ENCODE peak calls at places on chromosomes 3 and 15, in five cellular contexts. One of them, this sample, is unnamed.

GRCh38 chr15:31273258-31273941 is 53.2 kb upstream of the KLF13 start:
- DNase-seq in central memory CD4-positive, alpha-beta T cell: no peak
- DNase-seq in substantia nigra: no peak
- DNase-seq in esophagus muscularis mucosa: no peak
- DNase-seq in ovary: peak
- DNase-seq in this sample: no peak

GRCh38 chr3:177827517-177828249 is 630.4 kb upstream of the TBL1XR1 start:
- DNase-seq in central memory CD4-positive, alpha-beta T cell: no peak
- DNase-seq in substantia nigra: no peak
- DNase-seq in esophagus muscularis mucosa: no peak
- DNase-seq in ovary: no peak
- DNase-seq in this sample: no peak

GRCh38 chr15:73340502-73341192 is 28.1 kb downstream of the HCN4 start:
- DNase-seq in central memory CD4-positive, alpha-beta T cell: no peak
- DNase-seq in substantia nigra: no peak
- DNase-seq in esophagus muscularis mucosa: no peak
- DNase-seq in ovary: no peak
- DNase-seq in this sample: no peak

GRCh38 chr15:58393196-58393790 is 38.5 kb upstream of the LIPC start:
- DNase-seq in central memory CD4-positive, alpha-beta T cell: no peak
- DNase-seq in substantia nigra: no peak
- DNase-seq in esophagus muscularis mucosa: no peak
- DNase-seq in ovary: no peak
- DNase-seq in this sample: no peak

GRCh38 chr3:59784164-59784563 is 734.3 kb upstream of the CFAP20DC start:
- DNase-seq in central memory CD4-positive, alpha-beta T cell: no peak
- DNase-seq in substantia nigra: no peak
- DNase-seq in esophagus muscularis mucosa: no peak
- DNase-seq in ovary: no peak
- DNase-seq in this sample: no peak

GRCh38 chr15:56788359-56788758 is 55.0 kb upstream of the ZNF280D start:
- DNase-seq in central memory CD4-positive, alpha-beta T cell: no peak
- DNase-seq in substantia nigra: no peak
- DNase-seq in esophagus muscularis mucosa: no peak
- DNase-seq in ovary: no peak
- DNase-seq in this sample: no peak

GRCh38 chr3:122668930-122669730 is 11.5 kb upstream of the PARP14 start:
- DNase-seq in central memory CD4-positive, alpha-beta T cell: no peak
- DNase-seq in substantia nigra: no peak
- DNase-seq in esophagus muscularis mucosa: no peak
- DNase-seq in ovary: no peak
- DNase-seq in this sample: no peak

GRCh38 chr3:37956353-37957184 is 34.0 kb upstream of the VILL start:
- DNase-seq in central memory CD4-positive, alpha-beta T cell: no peak
- DNase-seq in substantia nigra: no peak
- DNase-seq in esophagus muscularis mucosa: no peak
- DNase-seq in ovary: no peak
- DNase-seq in this sample: no peak